ENCODE peak calls at places on chromosomes 3 and 15, in six cellular contexts. W is tibial artery, E is K562, X is left ventricle myocardium inferior, H is adrenal gland, R is endothelial cell. V is an unnamed sample.

GRCh38 chr3:185558395-185558794 is 6.0 kb upstream of the LIPH start:
- DNase-seq in W (no peak), E (peak), X (no peak), H (peak), R (no peak), V (no peak)

GRCh38 chr3:183808355-183808754 is 17.0 kb downstream of the MAP6D1 start:
- DNase-seq in W (no peak), E (no peak), X (no peak), H (no peak), R (no peak), V (no peak)

GRCh38 chr3:10531031-10531430 is 25.6 kb upstream of the ATP2B2 start:
- DNase-seq in W (no peak), E (no peak), X (no peak), H (no peak), R (no peak), V (peak)

GRCh38 chr3:149586871-149587270 is 71.0 kb downstream of the WWTR1 start:
- DNase-seq in W (no peak), E (no peak), X (no peak), H (no peak), R (no peak), V (no peak)

GRCh38 chr15:69044899-69045298 is 30.4 kb downstream of the NOX5 start:
- DNase-seq in W (no peak), E (no peak), X (no peak), H (no peak), R (no peak), V (no peak)

GRCh38 chr15:86373147-86373546 is 293.5 kb downstream of the AGBL1 start:
- DNase-seq in W (no peak), E (no peak), X (no peak), H (no peak), R (no peak), V (no peak)

GRCh38 chr3:59127071-59127470 is 77.2 kb upstream of the CFAP20DC start:
- DNase-seq in W (no peak), E (no peak), X (no peak), H (no peak), R (no peak), V (no peak)

GRCh38 chr3:101577276-101577675 is 3.3 kb downstream of the PCNP start:
- DNase-seq in W (no peak), E (no peak), X (no peak), H (no peak), R (no peak), V (no peak)

GRCh38 chr15:49817100-49817499 is 196.3 kb downstream of the DTWD1 start:
- DNase-seq in W (no peak), E (no peak), X (no peak), H (no peak), R (no peak), V (no peak)

GRCh38 chr3:64327039-64327804 is 102.0 kb upstream of the PRICKLE2 start:
- DNase-seq in W (peak), E (peak), X (peak), H (peak), R (no peak), V (no peak)

GRCh38 chr15:55344206-55344605 is 25.2 kb downstream of the PIGB start:
- DNase-seq in W (no peak), E (no peak), X (no peak), H (no peak), R (no peak), V (no peak)

GRCh38 chr3:9942164-9942563 is 8.5 kb downstream of the CRELD1 start:
- DNase-seq in W (no peak), E (no peak), X (no peak), H (no peak), R (no peak), V (no peak)

GRCh38 chr15:37516628-37517027 is 416.3 kb upstream of the MEIS2 start:
- DNase-seq in W (no peak), E (no peak), X (no peak), H (no peak), R (no peak), V (no peak)

GRCh38 chr15:84715442-84716035 is 400 bp downstream of the SEC11A start:
- DNase-seq in W (peak), E (peak), X (no peak), H (peak), R (no peak), V (peak)

GRCh38 chr3:8492744-8493511 is 8.7 kb upstream of the LMCD1 start:
- DNase-seq in W (no peak), E (no peak), X (no peak), H (no peak), R (no peak), V (no peak)

GRCh38 chr15:65583701-65584100 is 27.2 kb downstream of the INTS14 start:
- DNase-seq in W (no peak), E (no peak), X (no peak), H (no peak), R (peak), V (no peak)

GRCh38 chr3:76369170-76369569 is 583.8 kb upstream of the ZNF717 start:
- DNase-seq in W (no peak), E (no peak), X (no peak), H (no peak), R (no peak), V (no peak)

GRCh38 chr3:178856804-178857203 is 214.8 kb downstream of the ZMAT3 start:
- DNase-seq in W (no peak), E (no peak), X (no peak), H (no peak), R (no peak), V (no peak)

GRCh38 chr3:173410836-173411235 is 13.3 kb downstream of the NLGN1 start:
- DNase-seq in W (no peak), E (no peak), X (no peak), H (no peak), R (no peak), V (no peak)

GRCh38 chr3:66405701-66406091 is 95.1 kb downstream of the LRIG1 start:
- DNase-seq in W (peak), E (no peak), X (no peak), H (peak), R (no peak), V (no peak)

GRCh38 chr15:44265757-44266156 is 22.8 kb upstream of the GOLM2 start:
- DNase-seq in W (no peak), E (no peak), X (no peak), H (no peak), R (no peak), V (no peak)

GRCh38 chr3:182597621-182598041 is 195.7 kb upstream of the ATP11B start:
- DNase-seq in W (no peak), E (no peak), X (no peak), H (no peak), R (no peak), V (no peak)

GRCh38 chr15:39744334-39745103 is 38.1 kb downstream of the FSIP1 start:
- DNase-seq in W (no peak), E (no peak), X (no peak), H (no peak), R (no peak), V (no peak)

GRCh38 chr3:124217542-124217941 is 225.6 kb upstream of the ROPN1 start:
- DNase-seq in W (peak), E (peak), X (peak), H (peak), R (peak), V (peak)

GRCh38 chr15:59879506-59879905 is 124.6 kb upstream of the FOXB1 start:
- DNase-seq in W (no peak), E (no peak), X (no peak), H (no peak), R (no peak), V (no peak)

GRCh38 chr15:100201376-100202280 is 140.1 kb downstream of the ADAMTS17 start:
- DNase-seq in W (no peak), E (no peak), X (no peak), H (no peak), R (no peak), V (peak)

GRCh38 chr3:156449712-156450574 is 105.0 kb downstream of the SSR3 start:
- DNase-seq in W (no peak), E (peak), X (no peak), H (no peak), R (peak), V (no peak)

GRCh38 chr15:65767264-65767595 is 24.9 kb downstream of the DENND4A start:
- DNase-seq in W (no peak), E (no peak), X (no peak), H (no peak), R (no peak), V (no peak)

GRCh38 chr3:120093923-120094775 is at the start of gene GSK3B:
- DNase-seq in W (peak), E (peak), X (peak), H (peak), R (peak), V (peak)

GRCh38 chr3:72152551-72153476 is 367.9 kb upstream of the PROK2 start:
- DNase-seq in W (peak), E (peak), X (peak), H (peak), R (no peak), V (no peak)

GRCh38 chr3:126083511-126083912 is 412 bp downstream of the SLC41A3 start:
- DNase-seq in W (no peak), E (no peak), X (peak), H (peak), R (peak), V (no peak)

GRCh38 chr3:194042947-194043346 is 93.0 kb upstream of the HES1 start:
- DNase-seq in W (no peak), E (no peak), X (no peak), H (no peak), R (no peak), V (no peak)

GRCh38 chr15:71237456-71238188 is 122.4 kb downstream of the THSD4 start:
- DNase-seq in W (no peak), E (peak), X (peak), H (peak), R (no peak), V (no peak)

GRCh38 chr15:101710806-101711205 is 13.5 kb downstream of the TARS3 start:
- DNase-seq in W (no peak), E (no peak), X (no peak), H (no peak), R (no peak), V (no peak)

GRCh38 chr3:61560452-61561373 is 658 bp upstream of the PTPRG start:
- DNase-seq in W (peak), E (no peak), X (peak), H (peak), R (peak), V (peak)
- TF ChIP-seq CTCF in W (peak), E (no peak), X (peak), H (peak), R (no peak), V (peak)

GRCh38 chr3:11847035-11847394 is 330 bp upstream of the TAMM41 start:
- DNase-seq in W (no peak), E (no peak), X (no peak), H (no peak), R (no peak), V (no peak)
- TF ChIP-seq CTCF in W (no peak), E (no peak), X (peak), H (no peak), R (peak), V (peak)

GRCh38 chr3:108589081-108589997 is at the start of the genes CIP2A and DZIP3:
- DNase-seq in W (peak), E (peak), X (peak), H (peak), R (peak), V (peak)
- TF ChIP-seq CTCF in W (no peak), E (no peak), X (no peak), H (no peak), R (no peak), V (peak)

DNA sequence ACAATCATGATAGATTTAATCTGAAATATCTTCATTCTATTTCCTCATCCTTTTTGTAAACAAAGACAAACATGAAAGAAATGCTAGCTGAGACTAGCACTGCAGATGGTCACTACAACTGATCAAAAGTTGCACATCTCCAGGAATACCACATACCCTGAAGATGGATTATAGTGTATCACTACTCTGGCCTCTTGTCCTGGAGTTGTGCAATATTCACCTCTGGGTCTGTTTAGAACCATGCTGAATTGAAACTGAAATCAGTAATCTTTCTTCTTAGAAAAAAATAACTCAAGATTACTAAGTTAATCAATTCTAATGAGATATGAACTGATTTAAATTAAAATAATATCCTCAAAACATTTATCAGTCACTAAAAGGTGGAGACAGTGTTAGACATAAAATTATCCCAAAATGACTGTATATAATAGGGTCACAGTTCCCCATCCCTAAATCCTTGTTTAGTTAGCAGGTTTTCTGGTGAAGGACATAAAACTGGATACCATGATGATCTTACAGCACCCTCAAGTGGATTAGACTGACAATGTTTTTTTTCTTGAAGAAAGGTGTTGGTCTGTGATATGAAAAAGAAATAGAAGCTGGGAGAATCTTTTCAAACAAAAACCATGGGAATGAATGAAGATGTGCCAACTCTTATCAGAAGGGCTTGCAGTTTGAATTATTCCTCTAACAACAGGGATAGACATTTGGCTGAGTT is 7.2 kb upstream of the TTC14 start:
- DNase-seq in W (no peak), E (no peak), X (no peak), H (no peak), R (no peak), V (no peak)
- TF ChIP-seq CTCF in W (no peak), E (peak), X (peak), H (peak), R (peak), V (peak)

V was measured in type B pancreatic cell.